ENCODE peak calls at places on chromosomes 5 and 9, in nine cellular contexts. F, G, K, M, A, X, B, H and T are unnamed samples.

GRCh38 chr5:115384587-115385375 is 88.3 kb upstream of the CCDC112 start:
- DNase-seq in F (no peak), G (no peak), K (no peak), M (no peak), A (no peak), X (no peak), B (no peak), H (no peak), T (no peak)

GRCh38 chr5:172104021-172104420 is 84.0 kb downstream of the STK10 start:
- DNase-seq in F (no peak), G (no peak), K (no peak), M (no peak), A (no peak), X (no peak), B (no peak), H (no peak), T (no peak)

GRCh38 chr9:136665111-136665703 is 2.5 kb downstream of the EGFL7 start:
- DNase-seq in F (no peak), G (no peak), K (no peak), M (no peak), A (peak; percentile 35), X (no peak), B (no peak), H (no peak), T (peak; percentile 36)

GRCh38 chr5:107121793-107122519 is 548.8 kb downstream of the EFNA5 start:
- DNase-seq in F (no peak), G (no peak), K (no peak), M (no peak), A (no peak), X (no peak), B (no peak), H (no peak), T (no peak)

GRCh38 chr9:32843295-32843694 is 60.0 kb downstream of the TMEM215 start:
- DNase-seq in F (no peak), G (no peak), K (no peak), M (no peak), A (no peak), X (no peak), B (no peak), H (no peak), T (no peak)

GRCh38 chr9:2781336-2781735 is 62.6 kb downstream of the PUM3 start:
- DNase-seq in F (no peak), G (no peak), K (no peak), M (no peak), A (no peak), X (peak; percentile 10), B (no peak), H (no peak), T (no peak)

GRCh38 chr5:158903006-158903405 is 196.7 kb downstream of the EBF1 start:
- DNase-seq in F (no peak), G (no peak), K (no peak), M (no peak), A (no peak), X (no peak), B (no peak), H (no peak), T (no peak)

GRCh38 chr9:77424993-77425392 is 223.1 kb downstream of the GNA14 start:
- DNase-seq in F (no peak), G (no peak), K (no peak), M (no peak), A (no peak), X (no peak), B (no peak), H (peak; percentile 12), T (no peak)

GRCh38 chr5:56487528-56488115 is 254.5 kb upstream of the ANKRD55 start:
- DNase-seq in F (no peak), G (no peak), K (no peak), M (no peak), A (no peak), X (no peak), B (no peak), H (no peak), T (no peak)

GRCh38 chr5:80799041-80799440 is 144.3 kb upstream of the DHFR start:
- DNase-seq in F (no peak), G (no peak), K (no peak), M (no peak), A (peak; percentile 28), X (no peak), B (no peak), H (peak; percentile 3), T (peak; percentile 54)

GRCh38 chr9:106486685-106487084 is 376.3 kb upstream of the ZNF462 start:
- DNase-seq in F (no peak), G (no peak), K (no peak), M (no peak), A (no peak), X (no peak), B (no peak), H (no peak), T (no peak)

GRCh38 chr5:77631166-77631582 is 7.3 kb downstream of the OTP start:
- DNase-seq in F (no peak), G (no peak), K (no peak), M (no peak), A (no peak), X (no peak), B (no peak), H (no peak), T (no peak)

GRCh38 chr5:77630246-77631165 is 8.0 kb downstream of the OTP start:
- DNase-seq in F (peak; percentile 92), G (no peak), K (no peak), M (peak; percentile 52), A (no peak), X (no peak), B (no peak), H (no peak), T (peak; percentile 43)

GRCh38 chr5:77629553-77630245 is 8.8 kb downstream of the OTP start:
- DNase-seq in F (no peak), G (no peak), K (no peak), M (no peak), A (no peak), X (no peak), B (no peak), H (no peak), T (peak; percentile 57)

GRCh38 chr5:77627869-77628674 is 10.4 kb downstream of the OTP start:
- DNase-seq in F (no peak), G (no peak), K (no peak), M (no peak), A (no peak), X (no peak), B (no peak), H (no peak), T (peak; percentile 50)

DNA sequence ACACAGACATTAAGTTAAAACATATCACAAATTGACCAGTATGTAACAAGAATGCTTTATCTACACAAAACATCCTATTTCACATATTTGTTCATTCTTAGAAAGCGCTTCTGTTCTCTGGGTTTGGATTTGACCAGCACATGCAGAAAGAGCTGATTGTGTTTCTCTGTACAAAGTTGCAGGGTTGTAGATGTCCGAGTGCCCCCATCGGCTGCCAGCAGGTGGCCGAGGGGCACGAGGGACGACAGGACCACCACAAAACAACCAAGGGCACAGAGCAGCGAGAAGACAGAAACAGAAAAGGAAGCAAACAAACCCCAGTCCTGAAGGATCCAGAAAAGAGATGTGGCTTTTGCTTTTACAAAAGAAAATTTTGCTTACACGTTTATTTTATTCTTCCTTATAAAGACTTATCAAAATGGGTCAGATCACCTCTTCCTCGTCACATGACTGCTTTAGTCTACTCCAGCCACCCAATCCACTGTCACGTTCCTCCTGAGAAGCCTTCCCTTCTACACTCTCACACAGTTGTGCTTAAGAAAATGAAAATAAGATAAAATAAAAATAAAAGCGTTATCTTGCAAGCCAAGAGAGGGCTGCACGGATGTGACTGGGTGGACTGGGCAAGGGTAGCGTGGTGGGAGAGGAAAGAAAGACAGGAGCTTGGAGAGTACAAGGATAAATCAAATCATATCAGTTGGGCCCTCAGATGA is 9.5 kb downstream of the OTP start:
- DNase-seq in F (no peak), G (no peak), K (no peak), M (no peak), A (no peak), X (no peak), B (no peak), H (no peak), T (no peak)
- H3K4me3 ChIP-seq in F (peak overlapping the region; percentile 72), G (peak overlapping the region; percentile 58), K (no peak overlapping the region), M (no peak overlapping the region), A (peak overlapping the region; percentile 35), X (no peak overlapping the region), B (no peak overlapping the region), H (no peak overlapping the region), T (no peak overlapping the region)

GRCh38 chr9:132201780-132202703 is 40.2 kb downstream of the NTNG2 start:
- DNase-seq in F (no peak), G (no peak), K (no peak), M (no peak), A (no peak), X (no peak), B (no peak), H (no peak), T (no peak)
- H3K4me3 ChIP-seq in F (no peak overlapping the region), G (no peak overlapping the region), K (no peak overlapping the region), M (no peak overlapping the region), A (no peak overlapping the region), X (no peak overlapping the region), B (no peak overlapping the region), H (no peak overlapping the region), T (no peak overlapping the region)

GRCh38 chr5:169808118-169808581 is 171.1 kb downstream of the DOCK2 start:
- DNase-seq in F (no peak), G (peak; percentile 38), K (no peak), M (no peak), A (no peak), X (no peak), B (no peak), H (no peak), T (no peak)
- H3K4me3 ChIP-seq in F (no peak overlapping the region), G (peak overlapping the region; percentile 50), K (no peak overlapping the region), M (no peak overlapping the region), A (no peak overlapping the region), X (no peak overlapping the region), B (no peak overlapping the region), H (no peak overlapping the region), T (no peak overlapping the region)

GRCh38 chr5:43410414-43410813 is 1.8 kb downstream of the CCL28 start:
- DNase-seq in F (no peak), G (no peak), K (no peak), M (no peak), A (no peak), X (no peak), B (no peak), H (no peak), T (no peak)

GRCh38 chr5:43412151-43412550 is at the start of gene CCL28:
- DNase-seq in F (no peak), G (no peak), K (no peak), M (no peak), A (no peak), X (no peak), B (no peak), H (no peak), T (no peak)

GRCh38 chr5:43411489-43411888 is 702 bp downstream of the CCL28 start:
- DNase-seq in F (no peak), G (no peak), K (no peak), M (no peak), A (no peak), X (no peak), B (no peak), H (no peak), T (no peak)

GRCh38 chr5:43413966-43414365 is 1.8 kb upstream of the CCL28 start:
- DNase-seq in F (no peak), G (no peak), K (no peak), M (no peak), A (no peak), X (no peak), B (no peak), H (no peak), T (no peak)

DNA sequence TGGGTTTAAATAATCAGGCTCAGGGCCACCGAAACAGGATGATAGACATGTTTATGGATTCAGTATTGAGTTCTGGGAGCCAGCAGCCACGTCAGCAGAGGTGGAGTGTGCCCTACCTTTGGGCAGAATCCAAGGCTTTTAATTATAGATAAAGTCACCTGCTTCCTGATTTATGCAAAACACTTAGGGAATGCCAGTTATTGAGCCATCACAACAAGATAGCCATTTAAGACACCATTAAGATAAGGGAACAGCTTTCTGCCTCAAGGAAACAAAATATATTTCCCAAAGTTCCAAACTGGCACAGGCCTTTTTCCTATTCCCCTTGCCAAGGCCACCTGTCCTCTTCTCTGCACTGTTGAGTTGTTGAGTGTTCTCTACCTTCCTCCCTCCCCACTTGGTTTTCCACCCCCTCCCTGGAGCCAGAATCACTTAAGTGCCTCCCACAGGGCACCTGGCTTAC is 2.4 kb downstream of the CCL28 start:
- DNase-seq in F (no peak), G (no peak), K (no peak), M (peak; percentile 55), A (no peak), X (no peak), B (no peak), H (no peak), T (no peak)
- H3K4me3 ChIP-seq in F (no peak overlapping the region), G (no peak overlapping the region), K (no peak overlapping the region), M (no peak overlapping the region), A (no peak overlapping the region), X (no peak overlapping the region), B (no peak overlapping the region), H (no peak overlapping the region), T (no peak overlapping the region)